ENCODE peak calls at places on chromosomes 4 and X, in five cellular contexts. K is IMR-90, B is hippocampal formation, G is mucosa of gallbladder, H is glutamatergic neuron. C is an unnamed sample.

GRCh38 chr4:96164814-96165351 is 325.0 kb downstream of the PDHA2 start:
- DNase-seq in K (peak; percentile 16), G (no peak), H (no peak), B (no peak), C (no peak)

GRCh38 chrX:119654112-119654531 is 38.8 kb downstream of the SEPTIN6 start:
- DNase-seq in H (no peak), K (peak; percentile 54), G (peak; percentile 24), B (no peak), C (no peak)

GRCh38 chrX:131841496-131842410 is 181.3 kb upstream of the STK26 start:
- DNase-seq in G (peak; percentile 34), K (peak; percentile 38), B (no peak), H (peak; percentile 15), C (no peak)

GRCh38 chrX:106039920-106040319 is 1.4 kb upstream of the SERPINA7 start:
- DNase-seq in K (no peak), G (no peak), H (no peak), B (no peak), C (peak; percentile 19)

GRCh38 chr4:92232566-92232965 is 71.2 kb upstream of the GRID2 start:
- DNase-seq in B (no peak), G (no peak), H (no peak), K (peak; percentile 22), C (no peak)

GRCh38 chr4:3283916-3284315 is 8.9 kb upstream of the RGS12 start:
- DNase-seq in H (no peak), K (no peak), G (no peak), B (no peak), C (peak; percentile 8)

GRCh38 chrX:22081475-22082092 is 49.5 kb downstream of the PHEX start:
- DNase-seq in B (no peak), H (peak; percentile 68), K (peak; percentile 63), G (peak; percentile 30), C (peak; percentile 60)

GRCh38 chrX:13939741-13940597 is 89.7 kb downstream of the GEMIN8 start:
- DNase-seq in H (no peak), G (no peak), B (no peak), K (no peak), C (no peak)

GRCh38 chrX:74343970-74344622 is 40.1 kb downstream of the ZCCHC13 start:
- DNase-seq in H (no peak), K (peak; percentile 97), G (peak; percentile 65), B (peak; percentile 18), C (peak; percentile 73)